ENCODE peak calls at places on chromosomes 3 and 15, in eight cellular contexts. E is psoas muscle, P is NCI-H1417, X is glomerular endothelial cell, D is HuH-7, J is heart left ventricle, W is RWPE1, H is putamen. A is an unnamed sample.
A peak's percentile ranks its signal among the peaks of the same experiment; 100 is the strongest.

GRCh38 chr3:127035672-127036071 is 52.8 kb downstream of the PLXNA1 start:
- DNase-seq in X (no peak), D (no peak), E (peak; percentile 74), P (no peak), J (peak; percentile 46), W (peak; percentile 93), H (no peak), A (peak; percentile 8)

GRCh38 chr3:138862924-138863775 is 28.4 kb upstream of the PIK3CB start:
- DNase-seq in W (peak; percentile 79), X (no peak), H (peak; percentile 34), J (peak; percentile 30), P (no peak), E (no peak), D (peak; percentile 63), A (no peak)

GRCh38 chr3:140050977-140051957 is 116.3 kb downstream of the CLSTN2 start:
- DNase-seq in H (peak; percentile 12), P (no peak), E (no peak), X (no peak), D (no peak), W (peak; percentile 13), J (peak; percentile 24), A (no peak)

GRCh38 chr15:62931650-62932049 is 110.9 kb upstream of the TPM1 start:
- DNase-seq in D (no peak), E (no peak), P (no peak), H (no peak), W (no peak), X (no peak), J (no peak), A (no peak)

GRCh38 chr3:9553021-9553948 is at the start of gene LHFPL4:
- DNase-seq in E (no peak), W (peak; percentile 12), P (peak; percentile 49), H (peak; percentile 17), J (no peak), D (no peak), X (no peak), A (no peak)

GRCh38 chr3:40208251-40208650 is 101.3 kb upstream of the EIF1B start:
- DNase-seq in W (no peak), H (no peak), E (no peak), X (no peak), D (no peak), J (no peak), P (no peak), A (no peak)

GRCh38 chr3:11085078-11085840 is 69.0 kb upstream of the HRH1 start:
- DNase-seq in H (no peak), P (no peak), W (no peak), X (no peak), E (no peak), D (no peak), J (no peak), A (no peak)

GRCh38 chr3:11300970-11301369 is 28.8 kb downstream of the ATG7 start:
- DNase-seq in J (no peak), H (no peak), D (no peak), W (no peak), E (no peak), X (no peak), P (no peak), A (no peak)

GRCh38 chr3:23390989-23391388 is 187.9 kb downstream of the UBE2E2 start:
- DNase-seq in D (no peak), J (no peak), X (no peak), E (no peak), H (no peak), W (no peak), P (no peak), A (no peak)